ENCODE peak calls at places on chromosomes 4 and X, in four cellular contexts. V is HS-5, B is HFF-Myc, J is SJCRH30. K is an unnamed sample.

GRCh38 chrX:80335062-80335830 is 85.0 kb upstream of the TENT5D start:
- DNase-seq in V (no peak), B (no peak), J (no peak), K (peak)

GRCh38 chr4:21765810-21766407 is 182.7 kb downstream of the KCNIP4 start:
- DNase-seq in V (no peak), B (no peak), J (peak), K (peak)

GRCh38 chrX:54288277-54288676 is 69.6 kb downstream of the WNK3 start:
- DNase-seq in V (no peak), B (no peak), J (no peak), K (no peak)

GRCh38 chr4:7772708-7773385 is 166.8 kb downstream of the AFAP1 start:
- DNase-seq in V (no peak), B (no peak), J (no peak), K (peak)

GRCh38 chr4:8644461-8644891 is 51.9 kb downstream of the CPZ start:
- DNase-seq in V (no peak), B (no peak), J (no peak), K (peak)

GRCh38 chrX:50125480-50125879 is 75.3 kb downstream of the AKAP4 start:
- DNase-seq in V (no peak), B (no peak), J (no peak), K (no peak)

GRCh38 chr4:137432431-137432830 is 99.9 kb downstream of the PCDH18 start:
- DNase-seq in V (no peak), B (no peak), J (no peak), K (no peak)

GRCh38 chr4:83151645-83152044 is 37.1 kb upstream of the PLAC8 start:
- DNase-seq in V (no peak), B (no peak), J (no peak), K (no peak)

GRCh38 chr4:139767168-139767567 is 101.5 kb downstream of the MGST2 start:
- DNase-seq in V (peak), B (no peak), J (peak), K (no peak)

GRCh38 chr4:532588-533317 is 33.7 kb downstream of the PIGG start:
- DNase-seq in V (no peak), B (no peak), J (peak), K (no peak)

GRCh38 chr4:153728151-153728550 is 31.7 kb downstream of the RNF175 start:
- DNase-seq in V (no peak), B (no peak), J (no peak), K (no peak)

GRCh38 chrX:2311483-2311882 is 189.3 kb downstream of the DHRSX start:
- DNase-seq in V (no peak), B (no peak), J (no peak), K (no peak)

GRCh38 chrX:132001127-132001526 is 22.0 kb upstream of the STK26 start:
- DNase-seq in V (no peak), B (no peak), J (no peak), K (no peak)

GRCh38 chr4:94947681-94948108 is 189.9 kb downstream of the BMPR1B start:
- DNase-seq in V (no peak), B (no peak), J (no peak), K (no peak)

GRCh38 chr4:138053601-138054322 is 188.4 kb downstream of the SLC7A11 start:
- DNase-seq in V (peak), B (peak), J (no peak), K (no peak)

GRCh38 chrX:115372026-115372610 is 82.6 kb downstream of the LUZP4 start:
- DNase-seq in V (peak), B (peak), J (peak), K (no peak)

GRCh38 chr4:40984051-40984450 is 230.3 kb downstream of the APBB2 start:
- DNase-seq in V (no peak), B (no peak), J (no peak), K (no peak)

GRCh38 chr4:13159041-13159620 is 325.0 kb downstream of the RAB28 start:
- DNase-seq in V (no peak), B (no peak), J (no peak), K (no peak)

K was measured in left colon.